ENCODE peak calls at places on chromosomes 2 and 18, in ten cellular contexts. One of them, this sample, is unnamed.
A peak's percentile ranks its signal among the peaks of the same experiment; 100 is the strongest.

GRCh38 chr2:234134496-234134895 is 84.0 kb downstream of the SPP2 start:
- DNase-seq in A549: no peak
- DNase-seq in esophagus muscularis mucosa: no peak
- DNase-seq in ovary: no peak
- DNase-seq in K562: no peak
- DNase-seq in transverse colon: no peak
- DNase-seq in stomach: no peak
- DNase-seq in tibial nerve: no peak
- DNase-seq in suprapubic skin: no peak
- DNase-seq in HepG2: no peak
- DNase-seq in this sample: no peak

GRCh38 chr2:217816396-217816869 is 186.4 kb downstream of the TNS1 start:
- DNase-seq in A549: no peak
- DNase-seq in esophagus muscularis mucosa: no peak
- DNase-seq in ovary: peak; percentile 66
- DNase-seq in K562: no peak
- DNase-seq in transverse colon: no peak
- DNase-seq in stomach: no peak
- DNase-seq in tibial nerve: no peak
- DNase-seq in suprapubic skin: no peak
- DNase-seq in HepG2: no peak
- DNase-seq in this sample: no peak

GRCh38 chr2:101387151-101387807 is at the start of gene CREG2:
- DNase-seq in A549: peak; percentile 65
- DNase-seq in esophagus muscularis mucosa: no peak
- DNase-seq in ovary: peak; percentile 27
- DNase-seq in K562: peak; percentile 44
- DNase-seq in transverse colon: peak; percentile 32
- DNase-seq in stomach: peak; percentile 75
- DNase-seq in tibial nerve: no peak
- DNase-seq in suprapubic skin: peak; percentile 79
- DNase-seq in HepG2: peak; percentile 40
- DNase-seq in this sample: peak; percentile 59

GRCh38 chr2:579351-579886 is 97.8 kb downstream of the TMEM18 start:
- DNase-seq in A549: no peak
- DNase-seq in esophagus muscularis mucosa: no peak
- DNase-seq in ovary: no peak
- DNase-seq in K562: no peak
- DNase-seq in transverse colon: no peak
- DNase-seq in stomach: no peak
- DNase-seq in tibial nerve: no peak
- DNase-seq in suprapubic skin: no peak
- DNase-seq in HepG2: no peak
- DNase-seq in this sample: no peak

GRCh38 chr18:58313491-58314032 is 269.5 kb downstream of the NEDD4L start:
- DNase-seq in A549: no peak
- DNase-seq in esophagus muscularis mucosa: no peak
- DNase-seq in ovary: no peak
- DNase-seq in K562: no peak
- DNase-seq in transverse colon: peak; percentile 71
- DNase-seq in stomach: peak; percentile 82
- DNase-seq in tibial nerve: no peak
- DNase-seq in suprapubic skin: no peak
- DNase-seq in HepG2: peak; percentile 9
- DNase-seq in this sample: no peak

GRCh38 chr18:43793910-43794309 is 516.6 kb upstream of the SYT4 start:
- DNase-seq in A549: no peak
- DNase-seq in esophagus muscularis mucosa: no peak
- DNase-seq in ovary: no peak
- DNase-seq in K562: no peak
- DNase-seq in transverse colon: no peak
- DNase-seq in stomach: no peak
- DNase-seq in tibial nerve: no peak
- DNase-seq in suprapubic skin: no peak
- DNase-seq in HepG2: no peak
- DNase-seq in this sample: no peak

GRCh38 chr2:125516496-125517109 is 1139.4 kb upstream of the GYPC start:
- DNase-seq in A549: no peak
- DNase-seq in esophagus muscularis mucosa: no peak
- DNase-seq in ovary: no peak
- DNase-seq in K562: peak; percentile 39
- DNase-seq in transverse colon: no peak
- DNase-seq in stomach: no peak
- DNase-seq in tibial nerve: no peak
- DNase-seq in suprapubic skin: no peak
- DNase-seq in HepG2: peak; percentile 10
- DNase-seq in this sample: no peak

GRCh38 chr18:69636529-69637301 is 236.0 kb downstream of the DOK6 start:
- DNase-seq in A549: no peak
- DNase-seq in esophagus muscularis mucosa: no peak
- DNase-seq in ovary: no peak
- DNase-seq in K562: no peak
- DNase-seq in transverse colon: no peak
- DNase-seq in stomach: no peak
- DNase-seq in tibial nerve: no peak
- DNase-seq in suprapubic skin: no peak
- DNase-seq in HepG2: peak; percentile 6
- DNase-seq in this sample: no peak

GRCh38 chr2:203873921-203874631 is 6.5 kb downstream of the CTLA4 start:
- DNase-seq in A549: no peak
- DNase-seq in esophagus muscularis mucosa: peak; percentile 3
- DNase-seq in ovary: no peak
- DNase-seq in K562: no peak
- DNase-seq in transverse colon: no peak
- DNase-seq in stomach: no peak
- DNase-seq in tibial nerve: no peak
- DNase-seq in suprapubic skin: no peak
- DNase-seq in HepG2: no peak
- DNase-seq in this sample: no peak

GRCh38 chr2:146992057-146992456 is 852.8 kb upstream of the ACVR2A start:
- DNase-seq in A549: no peak
- DNase-seq in esophagus muscularis mucosa: no peak
- DNase-seq in ovary: no peak
- DNase-seq in K562: no peak
- DNase-seq in transverse colon: no peak
- DNase-seq in stomach: no peak
- DNase-seq in tibial nerve: no peak
- DNase-seq in suprapubic skin: no peak
- DNase-seq in HepG2: no peak
- DNase-seq in this sample: no peak

GRCh38 chr18:41162191-41162590 is 792.8 kb upstream of the PIK3C3 start:
- DNase-seq in A549: no peak
- DNase-seq in esophagus muscularis mucosa: no peak
- DNase-seq in ovary: no peak
- DNase-seq in K562: no peak
- DNase-seq in transverse colon: no peak
- DNase-seq in stomach: no peak
- DNase-seq in tibial nerve: no peak
- DNase-seq in suprapubic skin: no peak
- DNase-seq in HepG2: no peak
- DNase-seq in this sample: no peak

GRCh38 chr2:174544156-174544555 is 53.4 kb downstream of the WIPF1 start:
- DNase-seq in A549: no peak
- DNase-seq in esophagus muscularis mucosa: no peak
- DNase-seq in ovary: no peak
- DNase-seq in K562: no peak
- DNase-seq in transverse colon: no peak
- DNase-seq in stomach: no peak
- DNase-seq in tibial nerve: no peak
- DNase-seq in suprapubic skin: no peak
- DNase-seq in HepG2: peak; percentile 24
- DNase-seq in this sample: no peak

GRCh38 chr2:84338069-84338468 is 121.0 kb downstream of the SUCLG1 start:
- DNase-seq in A549: no peak
- DNase-seq in esophagus muscularis mucosa: no peak
- DNase-seq in ovary: no peak
- DNase-seq in K562: no peak
- DNase-seq in transverse colon: no peak
- DNase-seq in stomach: no peak
- DNase-seq in tibial nerve: no peak
- DNase-seq in suprapubic skin: no peak
- DNase-seq in HepG2: no peak
- DNase-seq in this sample: no peak

GRCh38 chr2:62224976-62225375 is 29.1 kb downstream of the B3GNT2 start:
- DNase-seq in A549: no peak
- DNase-seq in esophagus muscularis mucosa: no peak
- DNase-seq in ovary: no peak
- DNase-seq in K562: no peak
- DNase-seq in transverse colon: no peak
- DNase-seq in stomach: no peak
- DNase-seq in tibial nerve: no peak
- DNase-seq in suprapubic skin: no peak
- DNase-seq in HepG2: peak; percentile 95
- DNase-seq in this sample: no peak

GRCh38 chr2:113240150-113240914 is 38.4 kb downstream of the PAX8 start:
- DNase-seq in A549: peak; percentile 74
- DNase-seq in esophagus muscularis mucosa: no peak
- DNase-seq in ovary: peak; percentile 64
- DNase-seq in K562: no peak
- DNase-seq in transverse colon: peak; percentile 70
- DNase-seq in stomach: peak; percentile 92
- DNase-seq in tibial nerve: peak; percentile 82
- DNase-seq in suprapubic skin: peak; percentile 90
- DNase-seq in HepG2: no peak
- DNase-seq in this sample: peak; percentile 80
- TF ChIP-seq POLR2A in A549: no peak
- TF ChIP-seq POLR2A in esophagus muscularis mucosa: no peak
- TF ChIP-seq POLR2A in ovary: no peak
- TF ChIP-seq POLR2A in K562: no peak
- TF ChIP-seq POLR2A in transverse colon: no peak
- TF ChIP-seq POLR2A in stomach: no peak
- TF ChIP-seq POLR2A in tibial nerve: no peak
- TF ChIP-seq POLR2A in suprapubic skin: no peak
- TF ChIP-seq POLR2A in HepG2: no peak
- TF ChIP-seq POLR2A in this sample: no peak

GRCh38 chr2:45915523-45915922 is 264.0 kb downstream of the PRKCE start:
- DNase-seq in A549: no peak
- DNase-seq in esophagus muscularis mucosa: no peak
- DNase-seq in ovary: no peak
- DNase-seq in K562: no peak
- DNase-seq in transverse colon: no peak
- DNase-seq in stomach: no peak
- DNase-seq in tibial nerve: no peak
- DNase-seq in suprapubic skin: no peak
- DNase-seq in HepG2: no peak
- DNase-seq in this sample: no peak

GRCh38 chr2:45911503-45911902 is 260.0 kb downstream of the PRKCE start:
- DNase-seq in A549: no peak
- DNase-seq in esophagus muscularis mucosa: no peak
- DNase-seq in ovary: no peak
- DNase-seq in K562: no peak
- DNase-seq in transverse colon: no peak
- DNase-seq in stomach: no peak
- DNase-seq in tibial nerve: no peak
- DNase-seq in suprapubic skin: no peak
- DNase-seq in HepG2: no peak
- DNase-seq in this sample: no peak

GRCh38 chr2:45912109-45912508 is 260.6 kb downstream of the PRKCE start:
- DNase-seq in A549: no peak
- DNase-seq in esophagus muscularis mucosa: no peak
- DNase-seq in ovary: no peak
- DNase-seq in K562: no peak
- DNase-seq in transverse colon: no peak
- DNase-seq in stomach: no peak
- DNase-seq in tibial nerve: no peak
- DNase-seq in suprapubic skin: no peak
- DNase-seq in HepG2: peak; percentile 87
- DNase-seq in this sample: no peak

GRCh38 chr2:45910473-45911060 is 259.1 kb downstream of the PRKCE start:
- DNase-seq in A549: no peak
- DNase-seq in esophagus muscularis mucosa: no peak
- DNase-seq in ovary: no peak
- DNase-seq in K562: no peak
- DNase-seq in transverse colon: no peak
- DNase-seq in stomach: no peak
- DNase-seq in tibial nerve: no peak
- DNase-seq in suprapubic skin: no peak
- DNase-seq in HepG2: no peak
- DNase-seq in this sample: no peak

GRCh38 chr2:45913539-45913938 is 262.1 kb downstream of the PRKCE start:
- DNase-seq in A549: no peak
- DNase-seq in esophagus muscularis mucosa: no peak
- DNase-seq in ovary: no peak
- DNase-seq in K562: no peak
- DNase-seq in transverse colon: no peak
- DNase-seq in stomach: no peak
- DNase-seq in tibial nerve: no peak
- DNase-seq in suprapubic skin: no peak
- DNase-seq in HepG2: no peak
- DNase-seq in this sample: no peak
- TF ChIP-seq EP300 in A549: no peak
- TF ChIP-seq EP300 in esophagus muscularis mucosa: no peak
- TF ChIP-seq EP300 in ovary: no peak
- TF ChIP-seq EP300 in K562: no peak
- TF ChIP-seq EP300 in transverse colon: no peak
- TF ChIP-seq EP300 in stomach: no peak
- TF ChIP-seq EP300 in tibial nerve: no peak
- TF ChIP-seq EP300 in suprapubic skin: no peak
- TF ChIP-seq EP300 in HepG2: no peak
- TF ChIP-seq EP300 in this sample: no peak

GRCh38 chr2:127852388-127852787 is 5.6 kb downstream of the POLR2D start:
- DNase-seq in A549: no peak
- DNase-seq in esophagus muscularis mucosa: no peak
- DNase-seq in ovary: no peak
- DNase-seq in K562: no peak
- DNase-seq in transverse colon: no peak
- DNase-seq in stomach: no peak
- DNase-seq in tibial nerve: no peak
- DNase-seq in suprapubic skin: no peak
- DNase-seq in HepG2: no peak
- DNase-seq in this sample: no peak
- TF ChIP-seq POLR2A in A549: no peak
- TF ChIP-seq POLR2A in esophagus muscularis mucosa: no peak
- TF ChIP-seq POLR2A in ovary: no peak
- TF ChIP-seq POLR2A in K562: no peak
- TF ChIP-seq POLR2A in transverse colon: no peak
- TF ChIP-seq POLR2A in stomach: no peak
- TF ChIP-seq POLR2A in tibial nerve: no peak
- TF ChIP-seq POLR2A in suprapubic skin: no peak
- TF ChIP-seq POLR2A in HepG2: no peak
- TF ChIP-seq POLR2A in this sample: no peak

DNA sequence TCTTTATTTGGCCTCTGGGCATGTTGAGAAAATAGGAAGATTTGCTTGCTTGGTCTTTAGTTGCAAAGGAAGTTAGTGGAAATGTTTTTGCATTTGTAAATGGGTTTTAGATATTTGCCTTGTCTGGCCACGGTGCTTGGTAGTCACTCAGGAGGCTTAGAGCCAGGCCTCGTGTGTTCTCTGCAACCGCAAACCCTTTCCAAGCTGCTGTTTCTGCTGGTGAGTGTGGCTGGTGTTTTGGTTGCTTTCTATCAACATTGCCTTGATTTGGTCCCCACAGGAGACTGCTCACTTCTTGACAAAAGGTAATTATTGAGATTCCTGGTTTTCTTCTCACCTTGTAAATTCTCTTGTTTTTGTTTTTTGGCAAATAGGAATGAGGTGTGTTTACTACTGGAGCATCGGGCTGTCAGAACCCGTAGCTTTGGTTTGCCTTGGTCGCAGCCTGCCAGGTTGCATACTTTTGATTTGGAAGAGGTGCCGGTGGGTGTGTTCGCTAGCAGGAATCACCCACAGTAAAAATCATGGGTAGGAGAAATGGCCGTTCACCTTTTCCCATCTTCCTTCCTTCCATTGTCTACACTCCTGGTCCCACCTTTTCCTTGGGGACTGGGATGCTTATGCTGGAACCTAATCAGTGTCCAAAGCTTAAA is 15.8 kb downstream of the ASAP2 start:
- DNase-seq in A549: no peak
- DNase-seq in esophagus muscularis mucosa: peak; percentile 78
- DNase-seq in ovary: no peak
- DNase-seq in K562: no peak
- DNase-seq in transverse colon: no peak
- DNase-seq in stomach: no peak
- DNase-seq in tibial nerve: no peak
- DNase-seq in suprapubic skin: no peak
- DNase-seq in HepG2: no peak
- DNase-seq in this sample: no peak
- TF ChIP-seq EP300 in A549: no peak
- TF ChIP-seq EP300 in esophagus muscularis mucosa: no peak
- TF ChIP-seq EP300 in ovary: no peak
- TF ChIP-seq EP300 in K562: no peak
- TF ChIP-seq EP300 in transverse colon: no peak
- TF ChIP-seq EP300 in stomach: no peak
- TF ChIP-seq EP300 in tibial nerve: no peak
- TF ChIP-seq EP300 in suprapubic skin: no peak
- TF ChIP-seq EP300 in HepG2: no peak
- TF ChIP-seq EP300 in this sample: no peak

This sample was measured in upper lobe of left lung.